ENCODE peak calls at places on chromosomes 4 and X, in nine cellular contexts. One of them, this sample, is unnamed.

GRCh38 chrX:128052303-128052702 is at the start of gene ACTRT1:
- DNase-seq in B cell: no peak
- DNase-seq in islet precursor cell: no peak
- DNase-seq in cardiac fibroblast: no peak
- DNase-seq in NCI-H1694 treated with DMSO at 0.1 percent for 48 hours: no peak
- DNase-seq in endothelial cell: no peak
- DNase-seq in T-helper 2 cell: no peak
- DNase-seq in fibroblast of lung: no peak
- DNase-seq in tibial nerve: no peak
- DNase-seq in this sample: no peak

GRCh38 chrX:17669458-17669857 is 67.8 kb upstream of the SCML1 start:
- DNase-seq in B cell: no peak
- DNase-seq in islet precursor cell: no peak
- DNase-seq in cardiac fibroblast: no peak
- DNase-seq in NCI-H1694 treated with DMSO at 0.1 percent for 48 hours: no peak
- DNase-seq in endothelial cell: no peak
- DNase-seq in T-helper 2 cell: no peak
- DNase-seq in fibroblast of lung: no peak
- DNase-seq in tibial nerve: no peak
- DNase-seq in this sample: no peak

GRCh38 chr4:96260071-96260682 is 420.3 kb downstream of the PDHA2 start:
- DNase-seq in B cell: no peak
- DNase-seq in islet precursor cell: peak
- DNase-seq in cardiac fibroblast: no peak
- DNase-seq in NCI-H1694 treated with DMSO at 0.1 percent for 48 hours: no peak
- DNase-seq in endothelial cell: no peak
- DNase-seq in T-helper 2 cell: peak
- DNase-seq in fibroblast of lung: peak
- DNase-seq in tibial nerve: no peak
- DNase-seq in this sample: no peak

GRCh38 chr4:41366911-41367517 is 110.3 kb downstream of the UCHL1 start:
- DNase-seq in B cell: no peak
- DNase-seq in islet precursor cell: no peak
- DNase-seq in cardiac fibroblast: no peak
- DNase-seq in NCI-H1694 treated with DMSO at 0.1 percent for 48 hours: no peak
- DNase-seq in endothelial cell: no peak
- DNase-seq in T-helper 2 cell: no peak
- DNase-seq in fibroblast of lung: no peak
- DNase-seq in tibial nerve: no peak
- DNase-seq in this sample: no peak

GRCh38 chr4:169117591-169118081 is 107.6 kb upstream of the CBR4 start:
- DNase-seq in B cell: no peak
- DNase-seq in islet precursor cell: no peak
- DNase-seq in cardiac fibroblast: peak
- DNase-seq in NCI-H1694 treated with DMSO at 0.1 percent for 48 hours: no peak
- DNase-seq in endothelial cell: no peak
- DNase-seq in T-helper 2 cell: no peak
- DNase-seq in fibroblast of lung: peak
- DNase-seq in tibial nerve: no peak
- DNase-seq in this sample: no peak

GRCh38 chr4:53654300-53654758 is 63.0 kb upstream of the LNX1 start:
- DNase-seq in B cell: no peak
- DNase-seq in islet precursor cell: no peak
- DNase-seq in cardiac fibroblast: peak
- DNase-seq in NCI-H1694 treated with DMSO at 0.1 percent for 48 hours: no peak
- DNase-seq in endothelial cell: no peak
- DNase-seq in T-helper 2 cell: no peak
- DNase-seq in fibroblast of lung: peak
- DNase-seq in tibial nerve: no peak
- DNase-seq in this sample: no peak

GRCh38 chr4:137422666-137423065 is 109.6 kb downstream of the PCDH18 start:
- DNase-seq in B cell: no peak
- DNase-seq in islet precursor cell: no peak
- DNase-seq in cardiac fibroblast: no peak
- DNase-seq in NCI-H1694 treated with DMSO at 0.1 percent for 48 hours: no peak
- DNase-seq in endothelial cell: no peak
- DNase-seq in T-helper 2 cell: no peak
- DNase-seq in fibroblast of lung: no peak
- DNase-seq in tibial nerve: no peak
- DNase-seq in this sample: no peak

GRCh38 chr4:176794151-176794550 is 1.4 kb upstream of the VEGFC start:
- DNase-seq in B cell: no peak
- DNase-seq in islet precursor cell: no peak
- DNase-seq in cardiac fibroblast: peak
- DNase-seq in NCI-H1694 treated with DMSO at 0.1 percent for 48 hours: no peak
- DNase-seq in endothelial cell: no peak
- DNase-seq in T-helper 2 cell: no peak
- DNase-seq in fibroblast of lung: peak
- DNase-seq in tibial nerve: no peak
- DNase-seq in this sample: no peak

GRCh38 chr4:163556169-163556568 is 61.7 kb downstream of the TMA16 start:
- DNase-seq in B cell: no peak
- DNase-seq in islet precursor cell: no peak
- DNase-seq in cardiac fibroblast: no peak
- DNase-seq in NCI-H1694 treated with DMSO at 0.1 percent for 48 hours: no peak
- DNase-seq in endothelial cell: no peak
- DNase-seq in T-helper 2 cell: no peak
- DNase-seq in fibroblast of lung: peak
- DNase-seq in tibial nerve: no peak
- DNase-seq in this sample: no peak